ENCODE peak calls at places on chromosomes 4 and X, in ten cellular contexts. One of them, this sample, is unnamed.

GRCh38 chr4:100933628-100934027 is 413.7 kb downstream of the PPP3CA start:
- DNase-seq in CD8-positive, alpha-beta T cell: no peak
- DNase-seq in mammary epithelial cell: peak; percentile 11
- DNase-seq in effector memory CD4-positive, alpha-beta T cell: no peak
- DNase-seq in SJSA1: peak; percentile 7
- DNase-seq in aorta: no peak
- DNase-seq in adipocyte: peak; percentile 67
- DNase-seq in colonic mucosa: no peak
- DNase-seq in hepatocyte: peak; percentile 16
- DNase-seq in tibial artery: no peak
- DNase-seq in this sample: no peak

GRCh38 chrX:45309096-45309495 is 108.4 kb upstream of the DIPK2B start:
- DNase-seq in SJSA1: no peak
- DNase-seq in effector memory CD4-positive, alpha-beta T cell: no peak
- DNase-seq in mammary epithelial cell: no peak
- DNase-seq in colonic mucosa: no peak
- DNase-seq in aorta: no peak
- DNase-seq in hepatocyte: no peak
- DNase-seq in adipocyte: peak; percentile 31
- DNase-seq in CD8-positive, alpha-beta T cell: no peak
- DNase-seq in tibial artery: no peak
- DNase-seq in this sample: no peak

GRCh38 chrX:108091878-108092291 is 307 bp downstream of the ATG4A start:
- DNase-seq in colonic mucosa: no peak
- DNase-seq in tibial artery: no peak
- DNase-seq in hepatocyte: no peak
- DNase-seq in aorta: no peak
- DNase-seq in mammary epithelial cell: no peak
- DNase-seq in adipocyte: peak; percentile 33
- DNase-seq in effector memory CD4-positive, alpha-beta T cell: no peak
- DNase-seq in CD8-positive, alpha-beta T cell: no peak
- DNase-seq in SJSA1: no peak
- DNase-seq in this sample: no peak

GRCh38 chr4:2304877-2305561 is 43.1 kb upstream of the MXD4 start:
- DNase-seq in adipocyte: no peak
- DNase-seq in CD8-positive, alpha-beta T cell: no peak
- DNase-seq in SJSA1: no peak
- DNase-seq in colonic mucosa: peak; percentile 14
- DNase-seq in aorta: peak; percentile 61
- DNase-seq in effector memory CD4-positive, alpha-beta T cell: no peak
- DNase-seq in mammary epithelial cell: no peak
- DNase-seq in hepatocyte: no peak
- DNase-seq in tibial artery: peak; percentile 56
- DNase-seq in this sample: no peak

GRCh38 chrX:38807873-38808272 is 6.6 kb downstream of the MID1IP1 start:
- DNase-seq in CD8-positive, alpha-beta T cell: no peak
- DNase-seq in hepatocyte: no peak
- DNase-seq in colonic mucosa: no peak
- DNase-seq in adipocyte: peak; percentile 36
- DNase-seq in tibial artery: no peak
- DNase-seq in mammary epithelial cell: no peak
- DNase-seq in aorta: no peak
- DNase-seq in effector memory CD4-positive, alpha-beta T cell: no peak
- DNase-seq in SJSA1: no peak
- DNase-seq in this sample: no peak

GRCh38 chr4:40395908-40396806 is 61.0 kb downstream of the CHRNA9 start:
- DNase-seq in effector memory CD4-positive, alpha-beta T cell: no peak
- DNase-seq in colonic mucosa: peak; percentile 80
- DNase-seq in tibial artery: no peak
- DNase-seq in adipocyte: peak; percentile 68
- DNase-seq in SJSA1: no peak
- DNase-seq in CD8-positive, alpha-beta T cell: no peak
- DNase-seq in mammary epithelial cell: peak; percentile 35
- DNase-seq in aorta: no peak
- DNase-seq in hepatocyte: peak; percentile 37
- DNase-seq in this sample: peak; percentile 42

GRCh38 chrX:109857898-109858297 is 124.8 kb upstream of the ACSL4 start:
- DNase-seq in colonic mucosa: no peak
- DNase-seq in adipocyte: peak; percentile 39
- DNase-seq in mammary epithelial cell: peak; percentile 29
- DNase-seq in CD8-positive, alpha-beta T cell: no peak
- DNase-seq in aorta: no peak
- DNase-seq in tibial artery: no peak
- DNase-seq in hepatocyte: no peak
- DNase-seq in effector memory CD4-positive, alpha-beta T cell: no peak
- DNase-seq in SJSA1: no peak
- DNase-seq in this sample: no peak

GRCh38 chr4:83219344-83219990 is 65.1 kb downstream of the COQ2 start:
- DNase-seq in SJSA1: peak; percentile 59
- DNase-seq in aorta: no peak
- DNase-seq in mammary epithelial cell: peak; percentile 86
- DNase-seq in hepatocyte: no peak
- DNase-seq in effector memory CD4-positive, alpha-beta T cell: no peak
- DNase-seq in colonic mucosa: no peak
- DNase-seq in CD8-positive, alpha-beta T cell: no peak
- DNase-seq in adipocyte: peak; percentile 33
- DNase-seq in tibial artery: no peak
- DNase-seq in this sample: no peak

GRCh38 chr4:21469438-21470032 is 479.0 kb downstream of the KCNIP4 start:
- DNase-seq in colonic mucosa: no peak
- DNase-seq in hepatocyte: peak; percentile 34
- DNase-seq in tibial artery: no peak
- DNase-seq in mammary epithelial cell: peak; percentile 16
- DNase-seq in SJSA1: no peak
- DNase-seq in adipocyte: peak; percentile 55
- DNase-seq in effector memory CD4-positive, alpha-beta T cell: no peak
- DNase-seq in aorta: no peak
- DNase-seq in CD8-positive, alpha-beta T cell: no peak
- DNase-seq in this sample: no peak

GRCh38 chr4:139509727-139510410 is 46.1 kb downstream of the SETD7 start:
- DNase-seq in adipocyte: no peak
- DNase-seq in tibial artery: no peak
- DNase-seq in mammary epithelial cell: no peak
- DNase-seq in effector memory CD4-positive, alpha-beta T cell: no peak
- DNase-seq in CD8-positive, alpha-beta T cell: no peak
- DNase-seq in hepatocyte: peak; percentile 46
- DNase-seq in SJSA1: no peak
- DNase-seq in colonic mucosa: no peak
- DNase-seq in aorta: no peak
- DNase-seq in this sample: peak; percentile 31

GRCh38 chr4:81751531-81752291 is 280.0 kb upstream of the RASGEF1B start:
- DNase-seq in adipocyte: no peak
- DNase-seq in SJSA1: no peak
- DNase-seq in CD8-positive, alpha-beta T cell: no peak
- DNase-seq in tibial artery: no peak
- DNase-seq in aorta: no peak
- DNase-seq in colonic mucosa: no peak
- DNase-seq in mammary epithelial cell: no peak
- DNase-seq in effector memory CD4-positive, alpha-beta T cell: no peak
- DNase-seq in hepatocyte: no peak
- DNase-seq in this sample: no peak

GRCh38 chr4:1290165-1290977 is 680 bp downstream of the MAEA start:
- DNase-seq in colonic mucosa: peak; percentile 59
- DNase-seq in aorta: no peak
- DNase-seq in CD8-positive, alpha-beta T cell: no peak
- DNase-seq in adipocyte: peak; percentile 59
- DNase-seq in tibial artery: no peak
- DNase-seq in SJSA1: no peak
- DNase-seq in effector memory CD4-positive, alpha-beta T cell: no peak
- DNase-seq in mammary epithelial cell: peak; percentile 33
- DNase-seq in hepatocyte: peak; percentile 62
- DNase-seq in this sample: no peak

GRCh38 chr4:184409502-184409901 is 64.8 kb downstream of the IRF2 start:
- DNase-seq in aorta: no peak
- DNase-seq in adipocyte: no peak
- DNase-seq in hepatocyte: no peak
- DNase-seq in tibial artery: peak; percentile 37
- DNase-seq in effector memory CD4-positive, alpha-beta T cell: no peak
- DNase-seq in colonic mucosa: no peak
- DNase-seq in mammary epithelial cell: no peak
- DNase-seq in CD8-positive, alpha-beta T cell: no peak
- DNase-seq in SJSA1: no peak
- DNase-seq in this sample: no peak
- H3K4me1 ChIP-seq in aorta: no peaks in the 10 kb centered on the region
- H3K4me1 ChIP-seq in adipocyte: peaks cover 24% of the 10 kb centered on the region
- H3K4me1 ChIP-seq in hepatocyte: no peaks in the 10 kb centered on the region
- H3K4me1 ChIP-seq in tibial artery: no peaks in the 10 kb centered on the region
- H3K4me1 ChIP-seq in effector memory CD4-positive, alpha-beta T cell: peaks cover 24% of the 10 kb centered on the region
- H3K4me1 ChIP-seq in colonic mucosa: peaks cover 10% of the 10 kb centered on the region
- H3K4me1 ChIP-seq in mammary epithelial cell: peaks cover 24% of the 10 kb centered on the region
- H3K4me1 ChIP-seq in CD8-positive, alpha-beta T cell: peaks cover 18% of the 10 kb centered on the region
- H3K4me1 ChIP-seq in SJSA1: peaks cover 19% of the 10 kb centered on the region
- H3K4me1 ChIP-seq in this sample: peaks cover 54% of the 10 kb centered on the region

GRCh38 chr4:165332502-165332901 is 5.0 kb downstream of the MSMO1 start:
- DNase-seq in aorta: no peak
- DNase-seq in hepatocyte: no peak
- DNase-seq in mammary epithelial cell: no peak
- DNase-seq in colonic mucosa: no peak
- DNase-seq in CD8-positive, alpha-beta T cell: no peak
- DNase-seq in effector memory CD4-positive, alpha-beta T cell: no peak
- DNase-seq in adipocyte: no peak
- DNase-seq in tibial artery: no peak
- DNase-seq in SJSA1: no peak
- DNase-seq in this sample: no peak

GRCh38 chr4:165331823-165332222 is 4.4 kb downstream of the MSMO1 start:
- DNase-seq in tibial artery: no peak
- DNase-seq in aorta: no peak
- DNase-seq in CD8-positive, alpha-beta T cell: no peak
- DNase-seq in adipocyte: no peak
- DNase-seq in effector memory CD4-positive, alpha-beta T cell: no peak
- DNase-seq in SJSA1: no peak
- DNase-seq in colonic mucosa: no peak
- DNase-seq in hepatocyte: no peak
- DNase-seq in mammary epithelial cell: no peak
- DNase-seq in this sample: no peak

GRCh38 chr4:165336743-165337142 is 9.3 kb downstream of the MSMO1 start:
- DNase-seq in mammary epithelial cell: no peak
- DNase-seq in CD8-positive, alpha-beta T cell: no peak
- DNase-seq in effector memory CD4-positive, alpha-beta T cell: no peak
- DNase-seq in colonic mucosa: no peak
- DNase-seq in SJSA1: no peak
- DNase-seq in hepatocyte: no peak
- DNase-seq in aorta: no peak
- DNase-seq in tibial artery: no peak
- DNase-seq in adipocyte: no peak
- DNase-seq in this sample: no peak

GRCh38 chr4:165331316-165331715 is 3.8 kb downstream of the MSMO1 start:
- DNase-seq in effector memory CD4-positive, alpha-beta T cell: no peak
- DNase-seq in mammary epithelial cell: no peak
- DNase-seq in SJSA1: no peak
- DNase-seq in colonic mucosa: no peak
- DNase-seq in CD8-positive, alpha-beta T cell: no peak
- DNase-seq in aorta: no peak
- DNase-seq in tibial artery: no peak
- DNase-seq in hepatocyte: no peak
- DNase-seq in adipocyte: no peak
- DNase-seq in this sample: no peak

GRCh38 chr4:165335163-165335703 is 7.8 kb downstream of the MSMO1 start:
- DNase-seq in adipocyte: no peak
- DNase-seq in mammary epithelial cell: no peak
- DNase-seq in CD8-positive, alpha-beta T cell: no peak
- DNase-seq in hepatocyte: no peak
- DNase-seq in colonic mucosa: no peak
- DNase-seq in effector memory CD4-positive, alpha-beta T cell: no peak
- DNase-seq in tibial artery: no peak
- DNase-seq in aorta: no peak
- DNase-seq in SJSA1: no peak
- DNase-seq in this sample: no peak
- H3K4me1 ChIP-seq in adipocyte: peaks cover 31% of the 10 kb centered on the region
- H3K4me1 ChIP-seq in mammary epithelial cell: peaks cover 25% of the 10 kb centered on the region
- H3K4me1 ChIP-seq in CD8-positive, alpha-beta T cell: no peaks in the 10 kb centered on the region
- H3K4me1 ChIP-seq in hepatocyte: peaks cover 14% of the 10 kb centered on the region
- H3K4me1 ChIP-seq in colonic mucosa: no peaks in the 10 kb centered on the region
- H3K4me1 ChIP-seq in effector memory CD4-positive, alpha-beta T cell: no peaks in the 10 kb centered on the region
- H3K4me1 ChIP-seq in tibial artery: no peaks in the 10 kb centered on the region
- H3K4me1 ChIP-seq in aorta: peaks cover 7% of the 10 kb centered on the region
- H3K4me1 ChIP-seq in SJSA1: no peaks in the 10 kb centered on the region
- H3K4me1 ChIP-seq in this sample: no peaks in the 10 kb centered on the region

DNA sequence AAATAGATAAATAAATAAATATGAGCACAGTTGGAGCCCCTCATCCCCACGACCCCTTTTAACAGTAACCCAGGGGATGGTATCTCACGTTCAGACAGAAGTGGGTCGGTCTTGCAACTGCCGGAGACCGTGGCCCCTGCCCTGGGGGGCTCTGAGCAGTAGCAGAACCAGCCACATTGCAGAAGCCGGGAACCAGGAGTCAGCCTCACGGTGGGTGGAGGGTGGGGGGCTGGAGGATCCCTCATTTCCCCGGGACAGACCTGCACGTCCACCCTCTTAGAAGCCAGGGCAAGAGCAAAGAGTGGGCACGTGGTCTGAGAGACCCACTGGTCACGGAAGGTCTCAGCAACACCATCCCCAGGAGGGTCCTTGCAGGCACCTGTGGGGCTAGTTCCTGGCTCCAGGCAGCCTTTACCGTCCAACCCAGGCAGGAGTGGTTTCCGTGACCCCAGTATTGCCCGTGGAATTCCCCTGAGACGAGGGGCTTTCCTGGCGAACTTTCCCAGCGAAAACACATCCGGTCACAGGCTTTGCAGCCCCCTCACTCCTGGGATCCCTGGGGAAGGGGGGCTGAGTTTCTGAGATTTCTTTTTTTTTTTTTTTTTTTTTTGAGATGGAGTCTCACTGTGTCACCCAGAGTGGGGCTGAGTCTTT is 8.8 kb upstream of the IL3RA start:
- DNase-seq in tibial artery: no peak
- DNase-seq in hepatocyte: no peak
- DNase-seq in colonic mucosa: no peak
- DNase-seq in adipocyte: no peak
- DNase-seq in effector memory CD4-positive, alpha-beta T cell: no peak
- DNase-seq in CD8-positive, alpha-beta T cell: no peak
- DNase-seq in SJSA1: no peak
- DNase-seq in mammary epithelial cell: no peak
- DNase-seq in aorta: no peak
- DNase-seq in this sample: no peak
- H3K4me1 ChIP-seq in tibial artery: no peaks in the 10 kb centered on the region
- H3K4me1 ChIP-seq in hepatocyte: no peaks in the 10 kb centered on the region
- H3K4me1 ChIP-seq in colonic mucosa: no peaks in the 10 kb centered on the region
- H3K4me1 ChIP-seq in adipocyte: no peaks in the 10 kb centered on the region
- H3K4me1 ChIP-seq in effector memory CD4-positive, alpha-beta T cell: peaks cover 3% of the 10 kb centered on the region
- H3K4me1 ChIP-seq in CD8-positive, alpha-beta T cell: peaks cover 3% of the 10 kb centered on the region
- H3K4me1 ChIP-seq in SJSA1: no peaks in the 10 kb centered on the region
- H3K4me1 ChIP-seq in mammary epithelial cell: no peaks in the 10 kb centered on the region
- H3K4me1 ChIP-seq in aorta: no peaks in the 10 kb centered on the region
- H3K4me1 ChIP-seq in this sample: peaks cover 13% of the 10 kb centered on the region

GRCh38 chr4:98421106-98421505 is 159.9 kb downstream of the RAP1GDS1 start:
- DNase-seq in tibial artery: no peak
- DNase-seq in SJSA1: peak; percentile 48
- DNase-seq in aorta: no peak
- DNase-seq in colonic mucosa: no peak
- DNase-seq in mammary epithelial cell: no peak
- DNase-seq in adipocyte: peak; percentile 14
- DNase-seq in hepatocyte: no peak
- DNase-seq in CD8-positive, alpha-beta T cell: no peak
- DNase-seq in effector memory CD4-positive, alpha-beta T cell: no peak
- DNase-seq in this sample: no peak

DNA sequence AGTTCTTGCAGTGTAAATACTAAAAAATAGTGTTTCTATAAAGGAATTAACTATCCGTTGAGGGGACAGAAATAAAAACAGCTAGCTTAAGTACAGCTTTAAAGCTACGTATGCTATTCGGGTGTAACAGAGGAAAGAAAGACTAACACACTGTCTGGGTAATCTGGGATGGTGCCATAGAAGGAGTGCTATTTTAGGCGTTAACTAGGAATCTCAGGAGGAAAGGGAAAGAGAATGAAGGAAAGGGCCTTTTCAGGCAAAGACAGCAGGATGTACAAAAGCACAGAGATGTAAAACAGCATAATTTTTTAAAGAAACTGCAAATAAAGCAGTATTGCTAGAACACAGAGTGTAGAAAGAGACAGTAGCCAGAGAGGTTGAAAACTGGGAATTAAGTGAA is 161.8 kb downstream of the RAP1GDS1 start:
- DNase-seq in CD8-positive, alpha-beta T cell: no peak
- DNase-seq in colonic mucosa: no peak
- DNase-seq in SJSA1: no peak
- DNase-seq in adipocyte: no peak
- DNase-seq in effector memory CD4-positive, alpha-beta T cell: no peak
- DNase-seq in mammary epithelial cell: no peak
- DNase-seq in tibial artery: no peak
- DNase-seq in hepatocyte: no peak
- DNase-seq in aorta: no peak
- DNase-seq in this sample: no peak
- H3K4me1 ChIP-seq in CD8-positive, alpha-beta T cell: no peaks in the 10 kb centered on the region
- H3K4me1 ChIP-seq in colonic mucosa: no peaks in the 10 kb centered on the region
- H3K4me1 ChIP-seq in SJSA1: peaks cover 13% of the 10 kb centered on the region
- H3K4me1 ChIP-seq in adipocyte: no peaks in the 10 kb centered on the region
- H3K4me1 ChIP-seq in effector memory CD4-positive, alpha-beta T cell: no peaks in the 10 kb centered on the region
- H3K4me1 ChIP-seq in mammary epithelial cell: no peaks in the 10 kb centered on the region
- H3K4me1 ChIP-seq in tibial artery: no peaks in the 10 kb centered on the region
- H3K4me1 ChIP-seq in hepatocyte: no peaks in the 10 kb centered on the region
- H3K4me1 ChIP-seq in aorta: no peaks in the 10 kb centered on the region
- H3K4me1 ChIP-seq in this sample: no peaks in the 10 kb centered on the region